ENCODE peak calls at places on chromosome 20, in eight cellular contexts. U is HFF-Myc, N is mucosa of descending colon, A is left ventricle myocardium inferior, R is A673, M is cardiac muscle cell, P is lower lobe of right lung, T is GM06990. S is an unnamed sample.

GRCh38 chr20:62587757-62588402 is 54.4 kb upstream of the SLCO4A1 start:
- DNase-seq in R (peak; percentile 39), U (no peak), T (no peak), P (no peak), M (peak; percentile 83), A (no peak), N (no peak), S (peak; percentile 16)

GRCh38 chr20:35368616-35369423 is 43.0 kb downstream of the UQCC1 start:
- DNase-seq in U (no peak), A (peak; percentile 38), T (no peak), P (no peak), N (no peak), R (peak; percentile 44), M (peak; percentile 68), S (no peak)

GRCh38 chr20:57757767-57758166 is 48.0 kb upstream of the PMEPA1 start:
- DNase-seq in P (no peak), M (no peak), U (no peak), N (no peak), R (no peak), T (no peak), A (no peak), S (no peak)

GRCh38 chr20:2701671-2702081 is 9.1 kb downstream of the EBF4 start:
- DNase-seq in U (no peak), T (no peak), R (peak; percentile 44), N (no peak), P (no peak), A (no peak), M (no peak), S (no peak)

GRCh38 chr20:5741089-5741488 is 9.1 kb upstream of the SHLD1 start:
- DNase-seq in T (no peak), M (no peak), N (no peak), A (no peak), U (no peak), R (peak; percentile 64), P (no peak), S (no peak)

GRCh38 chr20:22684763-22685443 is 100.5 kb upstream of the FOXA2 start:
- DNase-seq in R (peak; percentile 12), T (peak; percentile 7), N (no peak), U (no peak), A (no peak), P (no peak), M (no peak), S (peak; percentile 51)

GRCh38 chr20:2281563-2281962 is 14.2 kb upstream of the TGM3 start:
- DNase-seq in A (no peak), T (no peak), U (no peak), P (no peak), M (no peak), N (no peak), R (no peak), S (no peak)

GRCh38 chr20:63149531-63150207 is 66.3 kb downstream of the YTHDF1 start:
- DNase-seq in P (peak; percentile 27), M (no peak), T (no peak), U (no peak), N (no peak), A (no peak), R (no peak), S (no peak)

GRCh38 chr20:24697411-24697810 is 228.0 kb downstream of the SYNDIG1 start:
- DNase-seq in N (no peak), P (no peak), T (no peak), R (no peak), M (no peak), U (no peak), A (no peak), S (no peak)

GRCh38 chr20:43404880-43405279 is 52.8 kb upstream of the SRSF6 start:
- DNase-seq in M (no peak), R (peak; percentile 51), A (no peak), N (no peak), P (no peak), U (no peak), T (peak; percentile 16), S (peak; percentile 13)

GRCh38 chr20:25985597-25985996 is 288.9 kb upstream of the ZNF337 start:
- DNase-seq in N (no peak), T (no peak), M (no peak), P (no peak), U (no peak), R (no peak), A (no peak), S (no peak)

GRCh38 chr20:25987073-25987927 is 290.6 kb upstream of the ZNF337 start:
- DNase-seq in A (peak; percentile 34), M (peak; percentile 27), R (peak; percentile 54), T (peak; percentile 82), P (peak; percentile 53), N (peak; percentile 26), U (no peak), S (peak; percentile 18)

GRCh38 chr20:25989196-25989595 is 292.5 kb upstream of the ZNF337 start:
- DNase-seq in A (no peak), P (no peak), T (no peak), N (no peak), U (no peak), M (no peak), R (no peak), S (no peak)

DNA sequence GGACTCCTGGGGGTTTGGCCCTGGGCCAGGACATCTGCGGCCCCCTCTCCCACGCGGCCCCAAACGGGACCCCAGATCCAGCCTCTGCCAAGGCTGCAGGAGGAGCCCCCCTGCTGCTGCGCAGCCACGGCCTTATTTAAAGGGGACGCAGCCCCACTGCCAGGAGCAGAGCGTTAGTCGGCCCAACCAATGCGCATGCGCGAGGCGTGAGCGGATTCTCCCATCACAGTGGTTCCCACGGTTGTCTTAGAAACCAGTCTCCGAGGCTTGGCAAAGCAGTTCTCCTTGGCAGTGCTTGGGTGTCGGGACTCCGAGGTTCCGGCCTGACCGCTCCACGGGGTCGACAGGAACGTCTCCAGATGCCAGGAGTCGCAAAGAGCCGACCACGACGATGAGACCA is 288.3 kb upstream of the ZNF337 start:
- DNase-seq in T (no peak), P (peak; percentile 46), A (peak; percentile 58), N (no peak), U (peak; percentile 16), R (peak; percentile 50), M (peak; percentile 19), S (peak; percentile 22)
- H3K4me3 ChIP-seq in T (no peak overlapping the region), P (no peak overlapping the region), A (peak overlapping the region; percentile 60), N (no peak overlapping the region), U (peak overlapping the region; percentile 14), R (no peak overlapping the region), M (no peak overlapping the region), S (no peak overlapping the region)

DNA sequence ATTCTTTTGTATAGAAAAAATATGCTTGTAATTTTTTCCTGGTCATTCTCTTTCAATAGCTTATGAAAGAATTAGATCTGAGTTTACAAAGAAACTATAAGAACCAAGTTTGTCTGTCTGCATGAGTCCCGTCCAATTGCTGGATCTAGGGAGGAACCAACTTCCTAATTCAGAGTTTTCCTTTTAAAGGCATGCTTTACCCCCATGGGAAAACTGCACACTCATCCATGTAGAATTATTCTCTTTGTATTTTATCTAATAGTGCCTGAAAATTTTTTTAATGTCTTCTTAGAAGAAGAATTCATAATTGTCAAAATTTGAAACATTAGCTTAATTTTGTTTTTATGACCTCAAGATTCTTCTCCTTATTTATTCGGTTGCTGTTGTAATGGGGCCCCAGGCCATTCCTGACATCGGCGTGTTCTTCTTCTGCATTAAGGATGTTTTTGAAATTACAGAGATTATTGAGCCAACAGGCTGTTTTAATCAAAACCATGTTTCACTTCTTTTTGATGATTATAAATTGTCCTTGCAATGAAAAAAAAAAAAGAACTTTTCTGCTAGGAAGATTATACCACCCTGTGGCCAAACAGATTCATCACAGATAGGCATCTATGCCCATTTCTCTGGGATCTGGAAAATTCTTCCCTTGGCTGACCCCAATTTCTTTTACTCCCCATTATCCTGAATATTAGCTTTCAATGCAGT is 100.3 kb downstream of the ZNF217 start:
- DNase-seq in A (no peak), N (no peak), R (peak; percentile 59), P (no peak), T (no peak), M (no peak), U (no peak), S (no peak)
- TF ChIP-seq CTCF in A (peak; percentile 45), N (no peak), R (peak; percentile 56), P (peak; percentile 12), T (no peak), M (no peak), U (no peak), S (no peak)

GRCh38 chr20:41617931-41618806 is at the start of gene CHD6:
- DNase-seq in T (peak; percentile 98), N (peak; percentile 99), M (peak; percentile 100), P (peak; percentile 99), U (peak; percentile 98), R (peak; percentile 100), A (peak; percentile 100), S (peak; percentile 100)

GRCh38 chr20:41618807-41619294 is 674 bp upstream of the CHD6 start:
- DNase-seq in N (no peak), A (no peak), T (no peak), P (no peak), M (no peak), U (no peak), R (peak; percentile 30), S (no peak)

GRCh38 chr20:41617059-41617921 is 887 bp downstream of the CHD6 start:
- DNase-seq in T (peak; percentile 65), U (no peak), A (peak; percentile 24), P (peak; percentile 59), R (peak; percentile 59), M (peak; percentile 50), N (peak; percentile 41), S (peak; percentile 22)

GRCh38 chr20:41622584-41622983 is 4.4 kb upstream of the CHD6 start:
- DNase-seq in A (no peak), U (no peak), R (no peak), P (no peak), M (no peak), T (no peak), N (no peak), S (no peak)

DNA sequence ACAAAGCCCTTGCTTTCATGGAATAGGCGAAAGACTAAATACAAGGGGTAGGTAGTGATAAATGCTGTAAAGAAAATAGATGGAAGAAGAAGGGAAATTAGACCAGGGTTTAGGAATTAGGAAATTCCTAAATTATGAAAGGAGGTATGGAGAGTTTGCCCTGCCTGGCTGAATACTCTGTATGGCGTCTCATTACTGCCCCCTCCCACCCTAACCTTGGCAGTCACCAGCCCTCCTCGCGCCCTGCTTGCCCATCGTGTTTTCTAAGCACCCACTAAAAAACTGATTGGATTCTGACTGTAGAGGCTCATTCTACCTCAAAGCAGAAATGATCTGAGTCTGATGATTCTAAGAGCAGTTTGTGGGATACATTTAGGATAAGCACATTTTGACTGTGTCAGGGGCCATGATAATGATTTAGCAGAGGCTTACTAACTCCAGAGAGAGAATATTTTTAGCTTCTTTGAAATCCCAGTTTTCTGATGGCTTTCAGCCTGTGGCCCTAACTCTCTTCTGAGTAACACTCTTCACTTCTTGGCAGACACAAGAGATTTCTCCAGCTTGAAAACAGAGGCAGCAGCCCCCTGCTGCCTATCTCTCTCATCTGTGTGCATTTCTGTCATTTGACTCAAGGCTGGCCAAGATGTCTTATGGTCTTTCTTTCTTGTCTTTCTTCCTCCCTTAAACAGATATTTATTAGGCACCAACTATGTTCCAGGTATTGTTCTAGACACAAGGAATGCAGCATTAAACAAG is 1.4 kb upstream of the CHD6 start:
- DNase-seq in T (no peak), A (no peak), R (no peak), U (no peak), N (no peak), M (no peak), P (no peak), S (no peak)
- H3K4me3 ChIP-seq in T (no peak overlapping the region), A (peak overlapping the region; percentile 83), R (peak overlapping the region; percentile 66), U (no peak overlapping the region), N (no peak overlapping the region), M (peak overlapping the region; percentile 56), P (no peak overlapping the region), S (no peak overlapping the region)

DNA sequence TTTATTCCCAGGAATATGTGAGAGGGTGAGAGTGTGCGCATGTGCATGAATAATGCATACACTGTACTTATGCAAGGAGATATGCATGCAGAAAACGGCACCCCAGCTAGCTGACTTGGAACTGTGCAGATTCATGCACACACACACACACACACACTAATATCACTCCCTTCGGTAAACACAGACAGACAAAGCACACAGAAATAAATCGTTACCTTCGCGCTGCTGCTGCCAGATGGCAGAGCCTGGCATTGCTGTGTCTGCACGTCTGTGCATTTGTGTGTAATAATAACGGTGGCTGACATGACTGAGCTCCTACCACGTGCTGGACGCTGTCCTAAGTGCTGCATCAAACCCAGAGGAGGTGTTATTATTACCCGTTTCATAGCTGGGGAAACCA is 36.8 kb downstream of the PREX1 start:
- DNase-seq in R (peak; percentile 52), N (peak; percentile 24), A (no peak), P (no peak), U (no peak), T (no peak), M (no peak), S (no peak)
- TF ChIP-seq CTCF in R (peak; percentile 8), N (no peak), A (no peak), P (no peak), U (no peak), T (peak; percentile 16), M (no peak), S (no peak)

S was measured in epithelial cell of esophagus.